ENCODE peak calls at places on chromosomes 6 and 20, in four cellular contexts. O is Peyer's patch, T is body of pancreas, Z is sigmoid colon. F is an unnamed sample.

GRCh38 chr6:150566486-150566885 is 33.2 kb upstream of the PLEKHG1 start:
- DNase-seq in O (no peak), T (no peak), Z (no peak), F (no peak)

GRCh38 chr20:31675828-31676533 is 38.3 kb downstream of the COX4I2 start:
- DNase-seq in O (peak; percentile 68), T (no peak), Z (no peak), F (no peak)

GRCh38 chr6:137625808-137626207 is 131.6 kb upstream of the OLIG3 start:
- DNase-seq in O (no peak), T (no peak), Z (no peak), F (no peak)

GRCh38 chr20:37935435-37935834 is 32.5 kb downstream of the VSTM2L start:
- DNase-seq in O (no peak), T (no peak), Z (peak; percentile 47), F (no peak)

GRCh38 chr6:20751293-20751946 is 217.2 kb downstream of the CDKAL1 start:
- DNase-seq in O (no peak), T (no peak), Z (no peak), F (no peak)

GRCh38 chr20:53369871-53370270 is 223.8 kb downstream of the ZNF217 start:
- DNase-seq in O (no peak), T (no peak), Z (no peak), F (no peak)

GRCh38 chr6:103154779-103155572 is 1704.7 kb downstream of the HACE1 start:
- DNase-seq in O (no peak), T (no peak), Z (no peak), F (no peak)

GRCh38 chr6:109183109-109183508 is 87.8 kb downstream of the CEP57L1 start:
- DNase-seq in O (no peak), T (no peak), Z (no peak), F (no peak)

GRCh38 chr6:170045563-170045960 is 245.3 kb downstream of the DLL1 start:
- DNase-seq in O (no peak), T (no peak), Z (peak; percentile 56), F (no peak)

GRCh38 chr6:17458971-17459370 is 65.6 kb downstream of the CAP2 start:
- DNase-seq in O (no peak), T (no peak), Z (no peak), F (no peak)

GRCh38 chr6:45505470-45505869 is 127.7 kb upstream of the SUPT3H start:
- DNase-seq in O (no peak), T (no peak), Z (no peak), F (no peak)

GRCh38 chr6:95417856-95418255 is 159.5 kb upstream of the MANEA start:
- DNase-seq in O (no peak), T (no peak), Z (no peak), F (no peak)

GRCh38 chr6:39247667-39248194 is 18.5 kb upstream of the KCNK5 start:
- DNase-seq in O (no peak), T (no peak), Z (no peak), F (no peak)

GRCh38 chr6:83285917-83286316 is 92.8 kb downstream of the RWDD2A start:
- DNase-seq in O (no peak), T (no peak), Z (no peak), F (no peak)

GRCh38 chr6:11473008-11473740 is 64.4 kb upstream of the TMEM170B start:
- DNase-seq in O (no peak), T (no peak), Z (no peak), F (peak; percentile 73)

GRCh38 chr20:62267543-62267942 is 29.2 kb downstream of the OSBPL2 start:
- DNase-seq in O (no peak), T (no peak), Z (no peak), F (no peak)

GRCh38 chr6:31083742-31084354 is 28.5 kb downstream of the C6orf15 start:
- DNase-seq in O (peak; percentile 70), T (no peak), Z (no peak), F (no peak)

GRCh38 chr6:64330694-64331309 is 695.2 kb downstream of the PHF3 start:
- DNase-seq in O (peak; percentile 85), T (peak; percentile 71), Z (peak; percentile 70), F (peak; percentile 90)

GRCh38 chr6:148430897-148431296 is 88.3 kb downstream of the SASH1 start:
- DNase-seq in O (no peak), T (no peak), Z (no peak), F (peak; percentile 66)

GRCh38 chr6:132354517-132355167 is 46.6 kb downstream of the MOXD1 start:
- DNase-seq in O (peak; percentile 94), T (no peak), Z (no peak), F (peak; percentile 5)
- H3K27ac ChIP-seq in O (no peak overlapping the region), T (no peak overlapping the region), Z (no peak overlapping the region), F (no peak overlapping the region)

GRCh38 chr6:43173496-43174262 is 2.6 kb downstream of the SRF start:
- DNase-seq in O (no peak), T (no peak), Z (peak; percentile 70), F (no peak)
- H3K4me1 ChIP-seq in O (peaks cover 16% of the 10 kb centered on the region), T (peaks cover 34% of the 10 kb centered on the region), Z (no peaks in the 10 kb centered on the region), F (peaks cover 29% of the 10 kb centered on the region)

GRCh38 chr6:52135217-52135616 is 47.8 kb upstream of the PKHD1 start:
- DNase-seq in O (no peak), T (no peak), Z (no peak), F (no peak)

GRCh38 chr6:52136055-52136454 is 48.6 kb upstream of the PKHD1 start:
- DNase-seq in O (no peak), T (no peak), Z (no peak), F (no peak)

GRCh38 chr6:52139985-52140680 is 46.0 kb upstream of the IL17A start:
- DNase-seq in O (no peak), T (peak; percentile 23), Z (no peak), F (peak; percentile 73)

GRCh38 chr6:52138284-52138683 is 47.9 kb upstream of the IL17A start:
- DNase-seq in O (no peak), T (no peak), Z (no peak), F (no peak)

DNA sequence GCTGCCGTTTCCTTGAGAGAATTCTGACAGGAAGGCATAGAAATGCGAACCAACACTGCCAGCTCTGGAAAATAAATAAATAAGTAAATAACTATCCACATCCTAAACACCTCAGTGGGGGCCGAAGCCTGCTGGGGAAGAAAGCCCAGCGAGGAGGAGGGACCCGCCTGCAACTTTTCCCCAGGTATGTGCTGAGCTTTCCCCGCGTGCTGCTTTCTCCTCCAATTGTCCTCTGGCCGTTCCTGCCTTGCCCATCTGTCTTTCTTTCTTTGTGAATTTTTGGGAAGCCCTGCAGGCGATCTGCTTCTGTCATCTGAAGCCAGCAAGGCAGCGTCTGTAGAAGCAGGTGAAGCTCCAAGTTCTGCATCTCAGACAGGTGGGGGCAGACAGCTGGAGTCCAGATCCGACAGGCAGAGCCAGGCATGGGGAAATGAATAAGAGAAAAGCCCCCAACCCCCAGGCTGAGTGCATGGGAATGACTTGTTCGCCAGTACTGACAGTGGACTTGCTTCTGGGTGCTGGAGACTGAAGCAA is 49.2 kb upstream of the IL17A start:
- DNase-seq in O (no peak), T (no peak), Z (no peak), F (no peak)
- TF ChIP-seq POLR2A in O (no peak), T (no peak), Z (no peak), F (no peak)

GRCh38 chr6:5202941-5203340 is 57.8 kb downstream of the LYRM4 start:
- DNase-seq in O (no peak), T (no peak), Z (no peak), F (no peak)

GRCh38 chr6:5205035-5205469 is 55.7 kb downstream of the LYRM4 start:
- DNase-seq in O (no peak), T (no peak), Z (no peak), F (no peak)

GRCh38 chr6:5202206-5202605 is 58.5 kb downstream of the LYRM4 start:
- DNase-seq in O (no peak), T (no peak), Z (no peak), F (no peak)

GRCh38 chr6:5204340-5204739 is 56.4 kb downstream of the LYRM4 start:
- DNase-seq in O (no peak), T (no peak), Z (no peak), F (no peak)

DNA sequence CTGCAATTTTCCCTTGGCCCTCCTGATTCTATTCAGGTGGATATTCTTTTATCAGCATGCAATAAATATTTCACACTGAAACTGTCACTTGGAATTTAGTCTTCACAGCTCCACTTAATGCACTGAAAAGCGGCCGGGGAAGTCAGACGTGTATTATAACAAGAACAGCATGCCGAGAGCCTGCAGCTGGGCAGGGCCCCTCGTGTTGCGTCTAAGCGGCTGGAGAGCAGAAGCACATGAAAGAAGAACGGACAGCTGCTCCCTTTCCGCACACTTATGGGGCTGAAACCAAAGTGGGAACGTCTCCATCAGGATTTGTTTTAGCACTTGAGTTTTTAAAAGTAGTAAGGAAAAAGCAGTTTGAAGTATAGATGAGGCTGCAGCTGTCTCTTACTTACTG is 57.2 kb downstream of the LYRM4 start:
- DNase-seq in O (no peak), T (no peak), Z (no peak), F (no peak)
- H3K27ac ChIP-seq in O (no peak overlapping the region), T (no peak overlapping the region), Z (peak overlapping the region; percentile 87), F (no peak overlapping the region)

GRCh38 chr20:22720206-22720605 is 135.8 kb upstream of the FOXA2 start:
- DNase-seq in O (no peak), T (no peak), Z (no peak), F (no peak)
- H3K4me1 ChIP-seq in O (no peaks in the 10 kb centered on the region), T (no peaks in the 10 kb centered on the region), Z (no peaks in the 10 kb centered on the region), F (no peaks in the 10 kb centered on the region)

F was measured in thyroid gland.